ENCODE peak calls at places on chromosomes 1 and 21, in four cellular contexts. One of them, this sample, is unnamed.
A peak's percentile ranks its signal among the peaks of the same experiment; 100 is the strongest.

GRCh38 chr1:171081220-171081993 is 9.3 kb upstream of the FMO3 start:
- DNase-seq in HepG2: no peak
- DNase-seq in adrenal gland: no peak
- DNase-seq in endothelial cell of umbilical vein: peak; percentile 18
- DNase-seq in this sample: no peak

GRCh38 chr1:64598100-64598571 is 128.2 kb downstream of the CACHD1 start:
- DNase-seq in endothelial cell of umbilical vein: no peak
- DNase-seq in adrenal gland: no peak
- DNase-seq in HepG2: no peak
- DNase-seq in this sample: peak; percentile 35

GRCh38 chr1:244049969-244050834 is 881 bp upstream of the ZBTB18 start:
- DNase-seq in endothelial cell of umbilical vein: no peak
- DNase-seq in HepG2: no peak
- DNase-seq in adrenal gland: no peak
- DNase-seq in this sample: no peak

GRCh38 chr1:40748841-40749718 is 34.5 kb upstream of the KCNQ4 start:
- DNase-seq in endothelial cell of umbilical vein: no peak
- DNase-seq in HepG2: no peak
- DNase-seq in adrenal gland: no peak
- DNase-seq in this sample: no peak

GRCh38 chr1:117609471-117609911 is 3.6 kb downstream of the TENT5C start:
- DNase-seq in HepG2: no peak
- DNase-seq in adrenal gland: no peak
- DNase-seq in endothelial cell of umbilical vein: no peak
- DNase-seq in this sample: no peak

GRCh38 chr1:64934115-64934880 is 32.1 kb downstream of the JAK1 start:
- DNase-seq in HepG2: peak; percentile 61
- DNase-seq in endothelial cell of umbilical vein: peak; percentile 36
- DNase-seq in adrenal gland: no peak
- DNase-seq in this sample: peak; percentile 42

GRCh38 chr1:91098299-91098901 is 76.6 kb upstream of the ZNF644 start:
- DNase-seq in adrenal gland: no peak
- DNase-seq in HepG2: no peak
- DNase-seq in endothelial cell of umbilical vein: no peak
- DNase-seq in this sample: peak; percentile 22

GRCh38 chr1:203600782-203601513 is 25.7 kb upstream of the ATP2B4 start:
- DNase-seq in endothelial cell of umbilical vein: no peak
- DNase-seq in adrenal gland: no peak
- DNase-seq in HepG2: no peak
- DNase-seq in this sample: no peak

GRCh38 chr21:44337941-44338895 is 972 bp downstream of the CFAP410 start:
- DNase-seq in endothelial cell of umbilical vein: peak; percentile 68
- DNase-seq in HepG2: peak; percentile 59
- DNase-seq in adrenal gland: peak; percentile 89
- DNase-seq in this sample: peak; percentile 86

GRCh38 chr21:31298618-31299269 is 45.3 kb downstream of the TIAM1 start:
- DNase-seq in adrenal gland: no peak
- DNase-seq in HepG2: no peak
- DNase-seq in endothelial cell of umbilical vein: no peak
- DNase-seq in this sample: no peak

GRCh38 chr1:13624526-13624925 is 40.9 kb downstream of the PDPN start:
- DNase-seq in adrenal gland: no peak
- DNase-seq in endothelial cell of umbilical vein: no peak
- DNase-seq in HepG2: no peak
- DNase-seq in this sample: no peak

GRCh38 chr1:55334140-55334539 is 119.0 kb upstream of the USP24 start:
- DNase-seq in endothelial cell of umbilical vein: peak; percentile 37
- DNase-seq in adrenal gland: no peak
- DNase-seq in HepG2: no peak
- DNase-seq in this sample: no peak

GRCh38 chr1:18998016-18998724 is 41.7 kb upstream of the IFFO2 start:
- DNase-seq in HepG2: peak; percentile 12
- DNase-seq in adrenal gland: peak; percentile 14
- DNase-seq in endothelial cell of umbilical vein: no peak
- DNase-seq in this sample: no peak

GRCh38 chr1:24007079-24007478 is 27.0 kb upstream of the SRSF10 start:
- DNase-seq in endothelial cell of umbilical vein: no peak
- DNase-seq in adrenal gland: no peak
- DNase-seq in HepG2: no peak
- DNase-seq in this sample: no peak

GRCh38 chr1:153771841-153772593 is 3.2 kb upstream of the SLC27A3 start:
- DNase-seq in adrenal gland: no peak
- DNase-seq in endothelial cell of umbilical vein: peak; percentile 41
- DNase-seq in HepG2: no peak
- DNase-seq in this sample: no peak

GRCh38 chr1:211378844-211379243 is 52.2 kb downstream of the TRAF5 start:
- DNase-seq in adrenal gland: no peak
- DNase-seq in endothelial cell of umbilical vein: no peak
- DNase-seq in HepG2: no peak
- DNase-seq in this sample: peak; percentile 10

GRCh38 chr1:221392453-221392852 is 349.4 kb downstream of the DUSP10 start:
- DNase-seq in HepG2: no peak
- DNase-seq in endothelial cell of umbilical vein: peak; percentile 84
- DNase-seq in adrenal gland: no peak
- DNase-seq in this sample: peak; percentile 7

GRCh38 chr1:41718444-41719028 is 200.2 kb downstream of the HIVEP3 start:
- DNase-seq in adrenal gland: no peak
- DNase-seq in endothelial cell of umbilical vein: no peak
- DNase-seq in HepG2: no peak
- DNase-seq in this sample: no peak

GRCh38 chr1:30668546-30669327 is 54.6 kb downstream of the MATN1 start:
- DNase-seq in adrenal gland: no peak
- DNase-seq in endothelial cell of umbilical vein: no peak
- DNase-seq in HepG2: no peak
- DNase-seq in this sample: no peak

GRCh38 chr21:41250519-41250918 is 66.1 kb upstream of the FAM3B start:
- DNase-seq in HepG2: no peak
- DNase-seq in endothelial cell of umbilical vein: peak; percentile 93
- DNase-seq in adrenal gland: peak; percentile 10
- DNase-seq in this sample: no peak

GRCh38 chr1:190373705-190374336 is 103.8 kb downstream of the BRINP3 start:
- DNase-seq in HepG2: peak; percentile 15
- DNase-seq in endothelial cell of umbilical vein: peak; percentile 32
- DNase-seq in adrenal gland: no peak
- DNase-seq in this sample: no peak

GRCh38 chr1:185812934-185813333 is 78.7 kb downstream of the HMCN1 start:
- DNase-seq in HepG2: no peak
- DNase-seq in adrenal gland: no peak
- DNase-seq in endothelial cell of umbilical vein: no peak
- DNase-seq in this sample: no peak

GRCh38 chr1:35178295-35178695 is 14.7 kb downstream of the SFPQ start:
- DNase-seq in HepG2: no peak
- DNase-seq in adrenal gland: no peak
- DNase-seq in endothelial cell of umbilical vein: no peak
- DNase-seq in this sample: no peak

GRCh38 chr1:35178874-35179380 is 14.0 kb downstream of the SFPQ start:
- DNase-seq in endothelial cell of umbilical vein: no peak
- DNase-seq in HepG2: peak; percentile 85
- DNase-seq in adrenal gland: no peak
- DNase-seq in this sample: no peak

GRCh38 chr1:35179864-35180263 is 13.1 kb downstream of the SFPQ start:
- DNase-seq in HepG2: no peak
- DNase-seq in adrenal gland: no peak
- DNase-seq in endothelial cell of umbilical vein: no peak
- DNase-seq in this sample: no peak

GRCh38 chr1:35181790-35182455 is 11.0 kb downstream of the SFPQ start:
- DNase-seq in adrenal gland: no peak
- DNase-seq in HepG2: no peak
- DNase-seq in endothelial cell of umbilical vein: no peak
- DNase-seq in this sample: no peak

DNA sequence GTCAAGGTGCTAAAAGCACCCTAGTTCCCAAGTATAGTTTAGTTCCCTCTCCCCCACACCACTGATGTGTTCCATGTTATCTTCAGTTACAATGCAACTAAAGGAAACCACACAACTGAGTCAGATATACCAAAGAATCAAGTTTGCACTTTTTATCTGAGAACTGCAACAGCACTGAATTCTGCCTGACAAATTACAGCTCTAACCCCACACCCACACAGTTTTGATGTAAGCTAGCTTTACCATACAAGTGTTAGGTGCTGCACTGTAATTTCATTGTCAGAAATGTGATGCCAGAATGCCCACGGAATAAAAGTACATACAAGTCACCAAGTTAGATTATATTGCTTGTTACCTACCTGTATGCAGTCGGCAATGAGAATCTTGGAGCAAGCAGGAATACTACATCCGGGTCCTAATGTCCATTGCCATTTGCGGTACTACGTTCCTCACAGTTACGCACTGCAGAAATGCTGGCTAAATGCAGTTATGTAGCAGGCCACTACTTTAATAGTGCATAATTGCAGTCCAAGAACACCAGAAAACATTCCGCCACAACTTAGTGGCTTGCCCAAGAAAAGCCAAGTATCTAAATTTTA is 12.1 kb downstream of the SFPQ start:
- DNase-seq in HepG2: no peak
- DNase-seq in endothelial cell of umbilical vein: no peak
- DNase-seq in adrenal gland: no peak
- DNase-seq in this sample: no peak
- TF ChIP-seq POLR2A in HepG2: no peak
- TF ChIP-seq POLR2A in endothelial cell of umbilical vein: peak; percentile 30
- TF ChIP-seq POLR2A in adrenal gland: no peak
- TF ChIP-seq POLR2A in this sample: no peak

GRCh38 chr21:46323227-46323709 is 402 bp downstream of the C21orf58 start:
- DNase-seq in adrenal gland: peak; percentile 63
- DNase-seq in HepG2: no peak
- DNase-seq in endothelial cell of umbilical vein: no peak
- DNase-seq in this sample: no peak

GRCh38 chr21:46322351-46323226 is 1.1 kb downstream of the C21orf58 start:
- DNase-seq in endothelial cell of umbilical vein: peak; percentile 44
- DNase-seq in HepG2: no peak
- DNase-seq in adrenal gland: peak; percentile 57
- DNase-seq in this sample: no peak

GRCh38 chr21:46324390-46325072 is 575 bp downstream of the PCNT start:
- DNase-seq in endothelial cell of umbilical vein: peak; percentile 76
- DNase-seq in adrenal gland: peak; percentile 88
- DNase-seq in HepG2: peak; percentile 42
- DNase-seq in this sample: peak; percentile 74

GRCh38 chr21:46325073-46325912 is 1.3 kb downstream of the PCNT start:
- DNase-seq in endothelial cell of umbilical vein: peak; percentile 59
- DNase-seq in HepG2: peak; percentile 35
- DNase-seq in adrenal gland: peak; percentile 64
- DNase-seq in this sample: peak; percentile 64

DNA sequence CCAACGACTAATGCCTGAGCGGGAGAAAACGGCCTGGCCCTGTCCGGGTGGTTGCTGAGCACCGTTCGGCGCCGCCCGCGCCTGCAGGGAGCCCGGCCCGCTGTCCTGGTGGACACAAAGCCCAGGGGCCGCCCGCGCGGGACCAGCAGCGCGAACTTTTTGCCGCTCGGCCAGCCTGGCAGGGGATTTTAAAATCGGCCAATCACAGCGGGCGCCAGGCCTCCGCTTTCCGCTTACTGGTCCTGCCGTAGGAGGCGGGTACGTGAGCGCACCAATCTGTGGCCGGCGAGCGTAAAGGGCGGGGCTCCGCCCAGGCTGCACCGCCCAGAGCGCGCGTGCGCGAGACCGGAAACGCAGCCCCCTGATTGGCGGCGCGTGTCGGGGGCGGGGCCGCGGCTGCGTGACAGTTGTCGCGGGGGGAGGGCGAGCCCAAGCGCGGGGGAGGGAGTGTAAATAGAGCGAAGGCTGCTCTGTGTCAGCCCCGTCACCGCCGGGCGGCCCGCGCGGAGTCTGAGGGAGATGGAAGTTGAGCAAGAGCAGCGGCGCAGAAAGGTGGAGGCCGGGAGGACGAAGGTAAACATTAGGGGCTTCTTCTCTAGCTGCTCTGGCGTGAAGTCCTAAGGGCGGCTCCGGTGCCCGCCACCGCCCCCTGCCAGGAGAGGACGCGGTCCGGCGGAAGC is at the start of the genes C21orf58 and PCNT:
- DNase-seq in endothelial cell of umbilical vein: peak; percentile 98
- DNase-seq in adrenal gland: peak; percentile 99
- DNase-seq in HepG2: peak; percentile 92
- DNase-seq in this sample: peak; percentile 99
- TF ChIP-seq POLR2A in endothelial cell of umbilical vein: peak; percentile 84
- TF ChIP-seq POLR2A in adrenal gland: no peak
- TF ChIP-seq POLR2A in HepG2: no peak
- TF ChIP-seq POLR2A in this sample: peak; percentile 90

DNA sequence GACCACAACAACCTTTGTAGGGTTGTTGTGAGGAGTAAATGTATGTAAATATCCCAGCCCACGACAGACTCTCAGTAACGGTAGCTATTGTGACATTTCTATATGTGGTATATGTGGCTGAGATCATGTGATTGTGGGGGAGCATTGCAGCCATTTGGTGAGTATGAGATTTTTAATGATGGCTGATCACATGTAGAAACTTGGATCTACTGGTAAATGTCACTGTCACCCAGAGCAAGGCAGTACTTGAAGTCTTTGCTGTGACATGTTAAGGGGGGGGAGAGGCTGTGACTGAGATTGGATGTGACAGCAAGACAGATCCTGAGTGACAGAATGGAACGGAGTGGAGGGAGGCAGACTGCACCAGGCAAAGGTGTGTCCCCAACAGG is 23.9 kb upstream of the MEF2D start:
- DNase-seq in adrenal gland: no peak
- DNase-seq in endothelial cell of umbilical vein: no peak
- DNase-seq in HepG2: no peak
- DNase-seq in this sample: no peak
- TF ChIP-seq POLR2A in adrenal gland: no peak
- TF ChIP-seq POLR2A in endothelial cell of umbilical vein: no peak
- TF ChIP-seq POLR2A in HepG2: no peak
- TF ChIP-seq POLR2A in this sample: no peak

DNA sequence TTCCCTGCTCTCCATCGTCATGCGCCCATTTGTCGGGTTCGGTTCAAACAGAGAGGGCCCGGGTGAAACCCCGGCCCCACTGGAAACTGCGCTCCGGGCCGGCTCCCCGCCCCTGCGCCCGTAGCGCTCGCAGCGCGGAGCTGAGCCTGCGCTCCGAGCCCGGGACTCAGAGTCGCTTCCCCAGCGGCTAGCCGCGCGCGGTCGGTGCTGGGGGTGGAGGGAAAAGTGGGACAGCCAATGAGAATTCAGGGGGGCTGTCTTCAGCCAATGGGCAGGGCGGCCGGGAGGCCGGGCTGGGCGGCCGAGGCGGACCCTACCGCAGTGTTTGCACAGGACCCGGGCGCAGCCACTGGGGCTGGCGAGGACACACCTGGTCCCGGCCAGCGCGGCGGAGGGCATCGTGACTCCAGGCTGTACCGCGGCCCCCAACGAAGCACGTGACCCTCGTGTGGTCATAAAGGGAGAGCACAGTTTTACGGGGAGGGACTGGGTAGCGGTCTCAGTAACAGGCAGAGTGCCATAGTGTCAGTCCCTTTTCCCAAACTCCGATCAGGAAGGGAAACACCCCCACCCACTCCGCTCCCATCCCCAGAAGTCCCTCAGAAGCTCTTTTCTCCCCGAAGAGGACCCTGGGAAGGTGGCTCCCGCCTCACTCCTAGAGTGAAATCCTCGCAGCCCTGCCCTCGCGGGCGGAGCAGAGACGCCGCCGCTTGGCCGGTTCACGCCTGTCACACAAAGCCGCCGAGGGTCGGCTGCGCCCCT is at the start of gene INKA2:
- DNase-seq in endothelial cell of umbilical vein: peak; percentile 89
- DNase-seq in adrenal gland: peak; percentile 92
- DNase-seq in HepG2: peak; percentile 83
- DNase-seq in this sample: peak; percentile 91
- TF ChIP-seq POLR2A in endothelial cell of umbilical vein: no peak
- TF ChIP-seq POLR2A in adrenal gland: peak; percentile 66
- TF ChIP-seq POLR2A in HepG2: peak; percentile 75
- TF ChIP-seq POLR2A in this sample: peak; percentile 15